ENCODE peak calls at places on chromosome 5, in nine cellular contexts. Q is A549, M is transverse colon, Y is ovary, V is sigmoid colon, R is GM12878, C is tibial nerve, K is suprapubic skin, U is HepG2. F is an unnamed sample.

GRCh38 chr5:123422433-123423277 is 548 bp downstream of the CEP120 start:
- DNase-seq in M (no peak), K (no peak), U (peak), Q (peak), V (no peak), Y (no peak), R (no peak), C (peak), F (no peak)

GRCh38 chr5:159459132-159459627 is 128.9 kb upstream of the IL12B start:
- DNase-seq in R (no peak), V (no peak), C (no peak), M (no peak), Q (no peak), K (no peak), U (no peak), Y (no peak), F (no peak)

GRCh38 chr5:102718819-102719218 is 36.3 kb upstream of the PAM start:
- DNase-seq in U (no peak), M (no peak), Q (no peak), V (no peak), C (no peak), Y (no peak), K (no peak), R (no peak), F (no peak)

GRCh38 chr5:81172710-81173109 is 60.4 kb upstream of the CKMT2 start:
- DNase-seq in C (no peak), R (no peak), Q (no peak), M (no peak), U (no peak), V (no peak), K (no peak), Y (no peak), F (no peak)

GRCh38 chr5:162436055-162436454 is 368.5 kb downstream of the GABRG2 start:
- DNase-seq in Q (no peak), C (no peak), V (no peak), R (no peak), U (no peak), Y (no peak), K (no peak), M (no peak), F (no peak)

GRCh38 chr5:98905857-98906688 is 22.7 kb downstream of the CHD1 start:
- DNase-seq in R (no peak), M (no peak), K (no peak), Y (no peak), C (no peak), V (no peak), Q (peak), U (peak), F (no peak)

GRCh38 chr5:131413605-131414559 is 150.0 kb downstream of the CDC42SE2 start:
- DNase-seq in K (no peak), V (no peak), Q (no peak), Y (no peak), C (no peak), R (peak), M (no peak), U (no peak), F (no peak)

GRCh38 chr5:152187668-152188067 is 217.4 kb downstream of the NMUR2 start:
- DNase-seq in R (no peak), Y (no peak), U (no peak), V (no peak), C (no peak), M (no peak), Q (no peak), K (no peak), F (no peak)

GRCh38 chr5:55904152-55904551 is 53.0 kb downstream of the IL31RA start:
- DNase-seq in U (no peak), Q (no peak), C (no peak), V (no peak), Y (no peak), K (no peak), M (no peak), R (no peak), F (no peak)

GRCh38 chr5:95035891-95036675 is 248.8 kb downstream of the MCTP1 start:
- DNase-seq in R (no peak), C (no peak), K (no peak), M (no peak), U (no peak), V (no peak), Q (no peak), Y (no peak), F (no peak)

GRCh38 chr5:149128023-149128875 is 13.0 kb upstream of the ABLIM3 start:
- DNase-seq in C (no peak), K (no peak), V (no peak), U (no peak), Q (peak), M (peak), Y (no peak), R (no peak), F (no peak)

GRCh38 chr5:173774212-173774850 is 113.8 kb upstream of the CPEB4 start:
- DNase-seq in K (no peak), Y (no peak), C (no peak), U (no peak), M (no peak), R (no peak), V (no peak), Q (no peak), F (no peak)

GRCh38 chr5:132915681-132916080 is 42.2 kb downstream of the LEAP2 start:
- DNase-seq in R (no peak), K (no peak), Q (no peak), M (no peak), C (no peak), V (no peak), U (no peak), Y (no peak), F (no peak)

GRCh38 chr5:153490124-153491085 is at the start of gene GRIA1:
- DNase-seq in R (no peak), U (no peak), Q (no peak), K (no peak), C (no peak), M (no peak), Y (no peak), V (no peak), F (no peak)

GRCh38 chr5:16616536-16617271 is at the start of gene RETREG1:
- DNase-seq in R (no peak), Y (peak), C (peak), V (peak), K (peak), M (peak), U (no peak), Q (peak), F (peak)

GRCh38 chr5:6766558-6767191 is 53.4 kb downstream of the TENT4A start:
- DNase-seq in Q (peak), M (peak), V (peak), C (peak), U (no peak), K (peak), R (no peak), Y (no peak), F (peak)
- TF ChIP-seq EP300 in Q (no peak), M (no peak), V (no peak), C (peak), U (no peak), K (no peak), R (no peak), Y (no peak), F (no peak)

GRCh38 chr5:150589791-150590601 is 50.5 kb upstream of the SYNPO start:
- DNase-seq in R (peak), Y (peak), C (peak), M (peak), U (peak), V (peak), Q (no peak), K (peak), F (no peak)
- TF ChIP-seq CTCF in R (peak), Y (peak), C (peak), M (peak), U (peak), V (peak), Q (no peak), K (peak), F (peak)

GRCh38 chr5:139148306-139148705 is 49.9 kb downstream of the SIL1 start:
- DNase-seq in Q (no peak), C (no peak), Y (no peak), R (no peak), K (no peak), V (no peak), U (no peak), M (no peak), F (no peak)

GRCh38 chr5:139149477-139150199 is 48.5 kb downstream of the SIL1 start:
- DNase-seq in K (no peak), R (no peak), Q (no peak), V (no peak), U (no peak), M (no peak), Y (no peak), C (no peak), F (peak)

GRCh38 chr5:139151902-139152301 is 46.3 kb downstream of the SIL1 start:
- DNase-seq in V (no peak), C (no peak), Q (no peak), Y (no peak), U (no peak), R (no peak), K (no peak), M (no peak), F (peak)

GRCh38 chr5:139148986-139149385 is 49.2 kb downstream of the SIL1 start:
- DNase-seq in C (no peak), U (no peak), Q (no peak), V (no peak), R (no peak), K (no peak), Y (no peak), M (no peak), F (no peak)

GRCh38 chr5:139150359-139150999 is 47.7 kb downstream of the SIL1 start:
- DNase-seq in C (no peak), M (no peak), V (no peak), K (no peak), U (no peak), R (no peak), Y (no peak), Q (no peak), F (peak)
- TF ChIP-seq EP300 in C (no peak), M (no peak), V (no peak), K (no peak), U (no peak), R (no peak), Y (no peak), Q (no peak), F (no peak)

GRCh38 chr5:79111387-79111959 is at the start of gene BHMT:
- DNase-seq in U (no peak), Q (no peak), K (no peak), C (no peak), Y (no peak), V (no peak), R (no peak), M (no peak), F (peak)
- TF ChIP-seq CTCF in U (no peak), Q (no peak), K (no peak), C (no peak), Y (no peak), V (no peak), R (no peak), M (no peak), F (no peak)

DNA sequence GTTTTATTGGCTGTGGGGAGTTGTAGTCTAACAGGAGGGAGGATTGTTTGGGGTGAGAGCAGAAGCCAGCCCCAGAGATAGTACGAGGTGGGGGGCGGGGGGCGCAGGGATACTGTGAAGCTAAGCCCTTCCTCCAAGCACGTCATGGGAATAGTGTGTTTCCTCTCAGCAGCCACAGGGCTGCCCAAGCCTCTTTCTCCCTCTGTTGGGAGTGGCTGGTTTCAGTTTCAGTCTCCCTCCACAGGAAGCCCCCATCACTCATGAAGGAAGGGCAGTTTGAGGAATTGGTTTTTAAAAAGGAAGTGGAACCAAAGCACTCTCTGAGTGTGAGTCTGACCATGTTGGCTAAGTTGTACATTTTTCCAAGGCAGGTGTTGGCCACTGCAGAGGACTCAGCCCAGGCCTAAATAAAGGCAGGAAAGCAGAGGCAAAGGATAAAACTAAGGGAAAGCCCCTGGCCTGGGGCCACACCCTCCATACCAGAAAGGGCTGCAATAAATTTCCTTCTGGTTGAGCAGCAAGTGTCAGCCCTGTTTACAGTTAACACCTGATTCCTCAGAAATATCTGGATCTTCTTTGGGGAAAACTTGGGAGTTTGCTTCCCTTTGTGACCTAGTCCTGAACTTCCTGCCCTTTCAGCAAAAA is 3.2 kb downstream of the RAB24 start:
- DNase-seq in Q (no peak), M (peak), U (no peak), V (peak), K (peak), C (no peak), Y (peak), R (peak), F (no peak)
- TF ChIP-seq EP300 in Q (no peak), M (no peak), U (no peak), V (no peak), K (no peak), C (peak), Y (no peak), R (peak), F (no peak)

F was measured in upper lobe of left lung.